ENCODE peak calls at places on chromosome 18, in four cellular contexts. M is GM18507; Z is activated CD8-positive, alpha-beta memory T cell treated with anti-CD3 and anti-CD28 coated beads for 24 hours; O is T1000. D is an unnamed sample.

GRCh38 chr18:73626221-73626620 is 521.4 kb downstream of the FBXO15 start:
- DNase-seq in M (no peak), Z (no peak), O (no peak), D (no peak)

GRCh38 chr18:2641638-2642037 is 13.9 kb upstream of the SMCHD1 start:
- DNase-seq in O (no peak), Z (no peak), M (no peak), D (peak; percentile 37)

GRCh38 chr18:61637905-61638304 is 254.9 kb downstream of the RNF152 start:
- DNase-seq in M (no peak), O (no peak), Z (no peak), D (no peak)

GRCh38 chr18:38966846-38967245 is 1401.2 kb upstream of the CELF4 start:
- DNase-seq in M (no peak), Z (no peak), O (no peak), D (no peak)

GRCh38 chr18:50924372-50924771 is 43.5 kb upstream of the ELAC1 start:
- DNase-seq in Z (no peak), O (no peak), M (no peak), D (no peak)

GRCh38 chr18:76490701-76491171 is 4.3 kb downstream of the ZNF516 start:
- DNase-seq in M (no peak), Z (peak; percentile 74), O (no peak), D (no peak)

GRCh38 chr18:10374615-10375295 is 79.7 kb upstream of the APCDD1 start:
- DNase-seq in M (no peak), Z (no peak), O (peak; percentile 48), D (no peak)

GRCh38 chr18:79001001-79001400 is 21.4 kb downstream of the SALL3 start:
- DNase-seq in Z (no peak), O (no peak), M (no peak), D (no peak)

GRCh38 chr18:48842259-48843061 is 108.3 kb downstream of the SMAD7 start:
- DNase-seq in Z (no peak), M (no peak), O (no peak), D (no peak)

GRCh38 chr18:76209597-76209996 is 285.4 kb downstream of the ZNF516 start:
- DNase-seq in M (no peak), O (no peak), Z (no peak), D (no peak)

GRCh38 chr18:47470941-47471340 is 219.5 kb upstream of the SKOR2 start:
- DNase-seq in Z (no peak), M (no peak), O (no peak), D (no peak)

GRCh38 chr18:62345909-62346308 is 20.8 kb downstream of the TNFRSF11A start:
- DNase-seq in M (no peak), O (no peak), Z (no peak), D (no peak)

GRCh38 chr18:79901665-79902064 is 49.8 kb downstream of the SLC66A2 start:
- DNase-seq in M (no peak), Z (no peak), O (no peak), D (no peak)

GRCh38 chr18:10169064-10169562 is 255.3 kb downstream of the VAPA start:
- DNase-seq in Z (no peak), O (peak; percentile 6), M (no peak), D (no peak)

GRCh38 chr18:2301316-2301715 is 270.0 kb downstream of the METTL4 start:
- DNase-seq in M (no peak), Z (no peak), O (no peak), D (no peak)

GRCh38 chr18:48541026-48541746 is 2.4 kb downstream of the CTIF start:
- DNase-seq in O (peak; percentile 9), Z (peak; percentile 69), M (no peak), D (peak; percentile 52)